ENCODE peak calls at places on chromosome 15, in nine cellular contexts. S is KBM-7; E is NCI-H1092; A is stimulated activated CD4-positive, alpha-beta T cell treated with anti-CD3 and anti-CD28 coated beads, Interleukin-4, amount 100 ng/mL, for 4 hours; P is effector memory CD4-positive, alpha-beta T cell; K is pons; B is astrocyte of the spinal cord; W is non-pigmented ciliary epithelial cell; Z is fibroblast of pulmonary artery. C is an unnamed sample.

GRCh38 chr15:75904241-75904631 is 558 bp downstream of the FBXO22 start:
- DNase-seq in W (no peak), P (no peak), A (no peak), K (peak), B (peak), S (peak), E (peak), Z (peak), C (no peak)

GRCh38 chr15:56244237-56244810 is 645 bp upstream of the RFX7 start:
- DNase-seq in W (peak), K (peak), P (no peak), Z (peak), A (peak), S (peak), B (peak), E (peak), C (peak)

GRCh38 chr15:52124270-52124878 is 11.8 kb upstream of the BCL2L10 start:
- DNase-seq in P (no peak), S (no peak), Z (peak), B (peak), E (no peak), K (no peak), A (no peak), W (no peak), C (no peak)

GRCh38 chr15:40743921-40744809 is 10.9 kb downstream of the RMDN3 start:
- DNase-seq in Z (peak), S (no peak), K (no peak), E (no peak), B (peak), P (peak), W (no peak), A (peak), C (no peak)

GRCh38 chr15:63971427-63971805 is 74.9 kb downstream of the DAPK2 start:
- DNase-seq in Z (no peak), S (no peak), E (no peak), W (no peak), B (no peak), K (no peak), A (peak), P (peak), C (no peak)

GRCh38 chr15:76642671-76643070 is 262.5 kb downstream of the SCAPER start:
- DNase-seq in A (no peak), W (no peak), K (no peak), Z (peak), E (no peak), B (no peak), P (no peak), S (peak), C (no peak)

GRCh38 chr15:87213646-87214045 is 1042.9 kb downstream of the NTRK3 start:
- DNase-seq in K (no peak), A (no peak), B (no peak), Z (no peak), P (no peak), S (no peak), W (no peak), E (no peak), C (no peak)

GRCh38 chr15:61173899-61174689 is 55.0 kb downstream of the RORA start:
- DNase-seq in B (no peak), W (no peak), A (no peak), Z (no peak), K (no peak), P (no peak), E (no peak), S (peak), C (no peak)

GRCh38 chr15:69424001-69424400 is 9.9 kb downstream of the KIF23 start:
- DNase-seq in P (no peak), S (no peak), W (no peak), E (no peak), B (peak), Z (peak), A (no peak), K (no peak), C (no peak)

GRCh38 chr15:56052389-56053045 is 59.1 kb upstream of the NEDD4 start:
- DNase-seq in K (peak), E (no peak), B (peak), P (no peak), A (no peak), Z (peak), W (no peak), S (peak), C (no peak)

GRCh38 chr15:68326711-68327412 is 49.3 kb downstream of the FEM1B start:
- DNase-seq in P (no peak), W (no peak), E (no peak), S (peak), B (no peak), K (no peak), A (no peak), Z (no peak), C (no peak)

GRCh38 chr15:60557157-60557556 is 78.2 kb upstream of the ICE2 start:
- DNase-seq in S (no peak), Z (no peak), E (no peak), B (no peak), W (no peak), P (no peak), K (no peak), A (no peak), C (no peak)

GRCh38 chr15:75790631-75791336 is 52.5 kb upstream of the UBE2Q2 start:
- DNase-seq in E (no peak), P (no peak), Z (no peak), B (no peak), A (no peak), K (no peak), W (no peak), S (no peak), C (no peak)

GRCh38 chr15:33132722-33133345 is 61.7 kb downstream of the FMN1 start:
- DNase-seq in E (peak), P (no peak), A (no peak), Z (peak), S (peak), B (peak), K (peak), W (no peak), C (no peak)

GRCh38 chr15:89900849-89901248 is 7.1 kb upstream of the AP3S2 start:
- DNase-seq in E (no peak), B (no peak), A (no peak), W (no peak), S (no peak), Z (no peak), P (no peak), K (no peak), C (no peak)

GRCh38 chr15:99437315-99438221 is 128.2 kb upstream of the MEF2A start:
- DNase-seq in B (no peak), Z (no peak), S (no peak), K (no peak), A (no peak), E (no peak), W (no peak), P (no peak), C (no peak)

GRCh38 chr15:91075761-91076160 is 24.3 kb upstream of the SV2B start:
- DNase-seq in P (no peak), B (no peak), K (no peak), Z (no peak), A (no peak), W (no peak), S (no peak), E (no peak), C (no peak)

GRCh38 chr15:99928429-99928981 is 195.3 kb upstream of the LYSMD4 start:
- DNase-seq in P (peak), A (peak), S (no peak), K (peak), Z (peak), E (peak), B (peak), W (no peak), C (peak)

GRCh38 chr15:101243420-101243819 is 8.4 kb downstream of the CHSY1 start:
- DNase-seq in P (no peak), W (no peak), K (no peak), A (no peak), E (no peak), Z (no peak), B (no peak), S (no peak), C (no peak)

GRCh38 chr15:84112025-84112424 is 123.5 kb upstream of the GOLGA6L4 start:
- DNase-seq in S (no peak), B (peak), K (no peak), Z (peak), P (no peak), E (no peak), A (no peak), W (no peak), C (no peak)

GRCh38 chr15:26738996-26739395 is 33.9 kb downstream of the GABRB3 start:
- DNase-seq in S (no peak), A (no peak), E (no peak), Z (no peak), K (no peak), W (no peak), P (no peak), B (no peak), C (no peak)

GRCh38 chr15:85298366-85298765 is 82.0 kb upstream of the AKAP13 start:
- DNase-seq in B (no peak), K (no peak), Z (no peak), S (no peak), A (no peak), P (no peak), E (no peak), W (no peak), C (no peak)

GRCh38 chr15:89787946-89788345 is 11.8 kb downstream of the MESP2 start:
- DNase-seq in A (no peak), S (no peak), B (no peak), Z (no peak), K (no peak), W (no peak), E (no peak), P (no peak), C (no peak)

GRCh38 chr15:73784299-73784698 is 31.1 kb upstream of the INSYN1 start:
- DNase-seq in P (no peak), E (peak), B (no peak), S (no peak), K (no peak), Z (no peak), W (no peak), A (no peak), C (no peak)

GRCh38 chr15:88805031-88805780 is 2.0 kb downstream of the ACAN start:
- DNase-seq in S (no peak), K (no peak), W (no peak), B (no peak), P (no peak), Z (no peak), E (no peak), A (no peak), C (no peak)

GRCh38 chr15:68552773-68553172 is 26.0 kb upstream of the CORO2B start:
- DNase-seq in S (no peak), A (no peak), B (peak), K (peak), Z (no peak), E (no peak), P (no peak), W (no peak), C (peak)

GRCh38 chr15:85615930-85616329 is 178.8 kb downstream of the KLHL25 start:
- DNase-seq in W (no peak), K (no peak), E (no peak), P (no peak), A (no peak), Z (peak), B (peak), S (peak), C (no peak)

GRCh38 chr15:65198571-65198970 is 12.7 kb downstream of the CILP start:
- DNase-seq in B (no peak), Z (no peak), E (no peak), K (no peak), W (no peak), S (no peak), A (no peak), P (no peak), C (no peak)

GRCh38 chr15:63313866-63314265 is 36.5 kb downstream of the APH1B start:
- DNase-seq in W (no peak), S (no peak), B (no peak), K (no peak), Z (no peak), E (no peak), A (no peak), P (no peak), C (no peak)

GRCh38 chr15:101521084-101521483 is 31.6 kb upstream of the PCSK6 start:
- DNase-seq in P (no peak), Z (no peak), K (no peak), E (no peak), S (no peak), W (no peak), A (no peak), B (no peak), C (no peak)

GRCh38 chr15:84826369-84826823 is 9.2 kb downstream of the ALPK3 start:
- DNase-seq in K (no peak), P (no peak), Z (peak), A (no peak), B (peak), E (no peak), W (no peak), S (peak), C (no peak)

GRCh38 chr15:55715355-55716076 is 27.4 kb downstream of the PRTG start:
- DNase-seq in B (no peak), E (no peak), P (no peak), A (no peak), K (no peak), S (no peak), Z (no peak), W (no peak), C (no peak)

GRCh38 chr15:83365370-83365938 is 81.0 kb upstream of the BNC1 start:
- DNase-seq in A (peak), W (no peak), P (no peak), B (peak), K (peak), Z (peak), S (peak), E (no peak), C (peak)

GRCh38 chr15:39108021-39108420 is 472.9 kb upstream of the THBS1 start:
- DNase-seq in E (no peak), K (no peak), S (no peak), A (no peak), W (no peak), Z (no peak), P (no peak), B (no peak), C (no peak)

GRCh38 chr15:64209680-64210334 is 47.0 kb upstream of the PPIB start:
- DNase-seq in B (peak), E (no peak), A (no peak), Z (peak), P (no peak), K (no peak), W (no peak), S (peak), C (no peak)

GRCh38 chr15:63857459-63857856 is 23.7 kb upstream of the HERC1 start:
- DNase-seq in K (no peak), B (no peak), A (no peak), W (no peak), E (no peak), S (no peak), P (no peak), Z (no peak), C (no peak)

GRCh38 chr15:68465861-68466560 is 34.0 kb upstream of the ITGA11 start:
- DNase-seq in B (no peak), P (no peak), E (no peak), W (no peak), S (no peak), Z (peak), K (no peak), A (no peak), C (no peak)

GRCh38 chr15:77479015-77479414 is 58.3 kb downstream of the HMG20A start:
- DNase-seq in B (no peak), K (no peak), S (no peak), P (no peak), E (no peak), Z (no peak), A (no peak), W (no peak), C (no peak)

C was measured in occipital lobe.